ENCODE peak calls at places on chromosomes 16 and 17, in seven cellular contexts. C is A549, J is fibroblast of lung, Z is amniotic epithelial cell, V is H54, I is amygdala, U is ELR. Y is an unnamed sample.

GRCh38 chr16:81251871-81252270 is 13.4 kb downstream of the BCO1 start:
- DNase-seq in C (no peak), J (peak; percentile 81), Z (peak; percentile 97), V (no peak), I (no peak), U (peak; percentile 14), Y (no peak)

GRCh38 chr17:66655861-66656260 is 179.1 kb upstream of the CACNG5 start:
- DNase-seq in C (no peak), J (peak; percentile 84), Z (peak; percentile 77), V (no peak), I (no peak), U (peak; percentile 72), Y (no peak)

GRCh38 chr16:80993293-80993691 is 13.4 kb downstream of the CMC2 start:
- DNase-seq in C (peak; percentile 70), J (peak; percentile 98), Z (peak; percentile 98), V (no peak), I (no peak), U (peak; percentile 93), Y (no peak)

GRCh38 chr16:26963109-26963508 is 103.6 kb upstream of the C16orf82 start:
- DNase-seq in C (peak; percentile 12), J (no peak), Z (peak; percentile 26), V (peak; percentile 9), I (no peak), U (peak; percentile 29), Y (peak; percentile 38)

GRCh38 chr17:16486373-16487250 is 5.4 kb downstream of the LRRC75A start:
- DNase-seq in C (peak; percentile 38), J (peak; percentile 75), Z (peak; percentile 70), V (peak; percentile 88), I (peak; percentile 36), U (peak; percentile 63), Y (no peak)

GRCh38 chr16:57795431-57795878 is 6.8 kb downstream of the KIFC3 start:
- DNase-seq in C (peak; percentile 89), J (peak; percentile 49), Z (peak; percentile 38), V (peak; percentile 38), I (no peak), U (peak; percentile 63), Y (peak; percentile 66)

GRCh38 chr17:71987634-71988033 is 133.2 kb upstream of the SOX9 start:
- DNase-seq in C (no peak), J (peak; percentile 24), Z (no peak), V (no peak), I (no peak), U (peak; percentile 68), Y (no peak)

GRCh38 chr17:8405499-8406016 is 7.9 kb upstream of the RNF222 start:
- DNase-seq in C (no peak), J (no peak), Z (no peak), V (no peak), I (no peak), U (no peak), Y (no peak)

GRCh38 chr17:9643611-9644010 is 1.7 kb upstream of the USP43 start:
- DNase-seq in C (no peak), J (peak; percentile 69), Z (no peak), V (no peak), I (no peak), U (no peak), Y (no peak)

GRCh38 chr16:13313351-13313750 is 412.0 kb downstream of the SHISA9 start:
- DNase-seq in C (no peak), J (no peak), Z (no peak), V (no peak), I (no peak), U (no peak), Y (no peak)

GRCh38 chr17:5769936-5770335 is 185.6 kb upstream of the NLRP1 start:
- DNase-seq in C (no peak), J (peak; percentile 38), Z (no peak), V (no peak), I (no peak), U (no peak), Y (no peak)

GRCh38 chr17:34434065-34434464 is 71.0 kb upstream of the CCL1 start:
- DNase-seq in C (peak; percentile 12), J (no peak), Z (no peak), V (no peak), I (no peak), U (no peak), Y (no peak)

GRCh38 chr16:11034005-11034404 is 89.6 kb downstream of the CLEC16A start:
- DNase-seq in C (no peak), J (peak; percentile 65), Z (peak; percentile 79), V (no peak), I (no peak), U (no peak), Y (no peak)

GRCh38 chr17:4324463-4324862 is 42.0 kb downstream of the UBE2G1 start:
- DNase-seq in C (no peak), J (no peak), Z (no peak), V (no peak), I (no peak), U (no peak), Y (no peak)

GRCh38 chr17:39937462-39937861 is 9.9 kb downstream of the LRRC3C start:
- DNase-seq in C (no peak), J (no peak), Z (no peak), V (no peak), I (no peak), U (no peak), Y (no peak)

GRCh38 chr16:15996432-15997109 is 47.2 kb downstream of the ABCC1 start:
- DNase-seq in C (peak; percentile 94), J (peak; percentile 91), Z (peak; percentile 89), V (peak; percentile 79), I (no peak), U (peak; percentile 95), Y (no peak)

Y was measured in HEK293T.